ENCODE peak calls at places on chromosomes 13 and 19, in five cellular contexts. One of them, this sample, is unnamed.

GRCh38 chr19:12843328-12843727 is 5.0 kb downstream of the MAST1 start:
- DNase-seq in stimulated activated CD8-positive, alpha-beta memory T cell treated with anti-CD3 and anti-CD28 coated beads, Interleukin-15, amount 100 ng/mL, for 48 hours: no peak
- DNase-seq in cardiac fibroblast: no peak
- DNase-seq in putamen: no peak
- DNase-seq in IMR-90: no peak
- DNase-seq in this sample: no peak

GRCh38 chr13:109271555-109271954 is 514.8 kb downstream of the IRS2 start:
- DNase-seq in stimulated activated CD8-positive, alpha-beta memory T cell treated with anti-CD3 and anti-CD28 coated beads, Interleukin-15, amount 100 ng/mL, for 48 hours: no peak
- DNase-seq in putamen: no peak
- DNase-seq in cardiac fibroblast: no peak
- DNase-seq in IMR-90: no peak
- DNase-seq in this sample: no peak

GRCh38 chr13:35763805-35764170 is 287.3 kb upstream of the MAB21L1 start:
- DNase-seq in cardiac fibroblast: no peak
- DNase-seq in IMR-90: no peak
- DNase-seq in putamen: no peak
- DNase-seq in stimulated activated CD8-positive, alpha-beta memory T cell treated with anti-CD3 and anti-CD28 coated beads, Interleukin-15, amount 100 ng/mL, for 48 hours: no peak
- DNase-seq in this sample: no peak

GRCh38 chr13:113402471-113403254 is 38.7 kb upstream of the GRTP1 start:
- DNase-seq in cardiac fibroblast: no peak
- DNase-seq in putamen: no peak
- DNase-seq in stimulated activated CD8-positive, alpha-beta memory T cell treated with anti-CD3 and anti-CD28 coated beads, Interleukin-15, amount 100 ng/mL, for 48 hours: no peak
- DNase-seq in IMR-90: no peak
- DNase-seq in this sample: no peak

GRCh38 chr13:21925720-21926119 is 254.8 kb downstream of the FGF9 start:
- DNase-seq in putamen: no peak
- DNase-seq in IMR-90: no peak
- DNase-seq in stimulated activated CD8-positive, alpha-beta memory T cell treated with anti-CD3 and anti-CD28 coated beads, Interleukin-15, amount 100 ng/mL, for 48 hours: no peak
- DNase-seq in cardiac fibroblast: no peak
- DNase-seq in this sample: no peak

GRCh38 chr13:21849323-21849722 is 178.4 kb downstream of the FGF9 start:
- DNase-seq in IMR-90: peak
- DNase-seq in putamen: no peak
- DNase-seq in stimulated activated CD8-positive, alpha-beta memory T cell treated with anti-CD3 and anti-CD28 coated beads, Interleukin-15, amount 100 ng/mL, for 48 hours: no peak
- DNase-seq in cardiac fibroblast: peak
- DNase-seq in this sample: no peak

GRCh38 chr13:48493851-48494250 is 39.0 kb downstream of the RCBTB2 start:
- DNase-seq in stimulated activated CD8-positive, alpha-beta memory T cell treated with anti-CD3 and anti-CD28 coated beads, Interleukin-15, amount 100 ng/mL, for 48 hours: no peak
- DNase-seq in cardiac fibroblast: peak
- DNase-seq in IMR-90: peak
- DNase-seq in putamen: no peak
- DNase-seq in this sample: no peak

GRCh38 chr13:22846551-22846950 is 334.2 kb upstream of the SGCG start:
- DNase-seq in IMR-90: no peak
- DNase-seq in stimulated activated CD8-positive, alpha-beta memory T cell treated with anti-CD3 and anti-CD28 coated beads, Interleukin-15, amount 100 ng/mL, for 48 hours: no peak
- DNase-seq in cardiac fibroblast: no peak
- DNase-seq in putamen: no peak
- DNase-seq in this sample: no peak

GRCh38 chr19:13103585-13103923 is 896 bp upstream of the LYL1 start:
- DNase-seq in putamen: no peak
- DNase-seq in cardiac fibroblast: no peak
- DNase-seq in stimulated activated CD8-positive, alpha-beta memory T cell treated with anti-CD3 and anti-CD28 coated beads, Interleukin-15, amount 100 ng/mL, for 48 hours: no peak
- DNase-seq in IMR-90: no peak
- DNase-seq in this sample: no peak

GRCh38 chr19:6532244-6532999 is 1.6 kb downstream of the TNFSF9 start:
- DNase-seq in stimulated activated CD8-positive, alpha-beta memory T cell treated with anti-CD3 and anti-CD28 coated beads, Interleukin-15, amount 100 ng/mL, for 48 hours: no peak
- DNase-seq in cardiac fibroblast: no peak
- DNase-seq in putamen: no peak
- DNase-seq in IMR-90: no peak
- DNase-seq in this sample: no peak

This sample was measured in cerebellar cortex.